ENCODE peak calls at places on chromosomes 3 and 15, in four cellular contexts. B, I, E and C are unnamed samples.

GRCh38 chr15:87949934-87950298 is 306.6 kb downstream of the NTRK3 start:
- DNase-seq in B (no peak), I (no peak), E (no peak), C (no peak)

GRCh38 chr3:54745863-54746262 is 182.0 kb downstream of the LRTM1 start:
- DNase-seq in B (no peak), I (no peak), E (no peak), C (no peak)

GRCh38 chr3:42515391-42515916 is 13.0 kb downstream of the VIPR1 start:
- DNase-seq in B (no peak), I (no peak), E (no peak), C (no peak)

GRCh38 chr3:97934980-97935695 is 37.1 kb downstream of the RIOX2 start:
- DNase-seq in B (no peak), I (no peak), E (no peak), C (no peak)

GRCh38 chr3:82085811-82086475 is 324.5 kb upstream of the GBE1 start:
- DNase-seq in B (no peak), I (no peak), E (no peak), C (no peak)

GRCh38 chr3:52428151-52429005 is 16.5 kb downstream of the SEMA3G start:
- DNase-seq in B (no peak), I (no peak), E (no peak), C (no peak)

GRCh38 chr3:33221241-33221640 is 2.6 kb upstream of the SUSD5 start:
- DNase-seq in B (no peak), I (no peak), E (no peak), C (no peak)

GRCh38 chr15:27358751-27359434 is 387.9 kb downstream of the GABRG3 start:
- DNase-seq in B (no peak), I (peak), E (no peak), C (no peak)

GRCh38 chr15:38048001-38048455 is 113.6 kb downstream of the TMCO5A start:
- DNase-seq in B (no peak), I (no peak), E (no peak), C (no peak)

GRCh38 chr3:42214565-42215283 is 51.3 kb downstream of the CCK start:
- DNase-seq in B (no peak), I (no peak), E (no peak), C (no peak)

GRCh38 chr3:20080956-20081554 is 40.8 kb downstream of the KAT2B start:
- DNase-seq in B (no peak), I (peak), E (peak), C (no peak)

GRCh38 chr3:22098000-22098399 is 347.0 kb upstream of the ZNF385D start:
- DNase-seq in B (no peak), I (no peak), E (no peak), C (no peak)

GRCh38 chr3:97359958-97360357 is 404.6 kb upstream of the ARL6 start:
- DNase-seq in B (no peak), I (no peak), E (no peak), C (no peak)

GRCh38 chr3:58173670-58174472 is 36.9 kb downstream of the DNASE1L3 start:
- DNase-seq in B (no peak), I (peak), E (peak), C (no peak)

GRCh38 chr3:114841515-114841914 is 305.6 kb downstream of the ZBTB20 start:
- DNase-seq in B (no peak), I (no peak), E (no peak), C (no peak)

GRCh38 chr15:101660005-101660404 is 7.8 kb upstream of the TM2D3 start:
- DNase-seq in B (no peak), I (no peak), E (no peak), C (no peak)

DNA sequence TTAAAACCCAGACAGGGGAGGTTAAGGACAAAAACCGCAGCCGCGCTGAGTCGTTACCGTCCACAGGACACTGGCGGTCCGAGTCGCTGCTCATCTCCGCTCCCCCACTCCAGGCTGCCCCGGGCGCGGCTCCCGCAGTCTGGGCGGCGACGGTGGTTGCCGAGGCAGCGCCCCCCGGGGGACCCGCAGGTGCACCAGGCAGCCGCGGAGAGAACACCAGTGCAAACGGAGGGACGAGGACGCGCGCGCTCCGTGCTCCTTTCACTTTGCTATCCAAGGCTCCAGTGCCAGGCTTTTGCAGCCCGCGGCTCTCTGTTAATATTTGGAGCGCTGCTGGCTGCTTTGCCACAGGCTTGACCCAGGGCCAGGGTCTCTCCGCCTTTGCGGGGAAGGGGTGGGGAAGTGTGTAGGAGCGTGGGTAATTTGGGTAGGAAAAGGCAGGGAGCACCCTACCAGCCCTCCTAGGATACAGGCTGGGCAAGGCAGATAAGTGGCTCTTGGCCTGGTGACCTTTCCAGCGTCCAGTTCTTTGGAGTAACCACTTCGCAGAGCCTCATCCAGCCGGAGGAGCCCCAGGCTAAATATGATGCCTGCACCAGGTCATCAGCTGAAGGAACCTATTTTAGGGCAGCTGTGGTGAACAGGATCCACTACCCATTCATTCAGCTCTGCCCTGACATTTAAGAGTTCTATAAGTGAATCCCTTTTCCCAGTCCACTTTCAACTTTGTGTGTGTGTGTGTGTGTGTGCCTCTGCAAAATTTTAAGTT is at the start of gene GADL1:
- DNase-seq in B (peak), I (peak), E (no peak), C (no peak)
- TF ChIP-seq CTCF in B (no peak), I (no peak), E (no peak), C (no peak)

DNA sequence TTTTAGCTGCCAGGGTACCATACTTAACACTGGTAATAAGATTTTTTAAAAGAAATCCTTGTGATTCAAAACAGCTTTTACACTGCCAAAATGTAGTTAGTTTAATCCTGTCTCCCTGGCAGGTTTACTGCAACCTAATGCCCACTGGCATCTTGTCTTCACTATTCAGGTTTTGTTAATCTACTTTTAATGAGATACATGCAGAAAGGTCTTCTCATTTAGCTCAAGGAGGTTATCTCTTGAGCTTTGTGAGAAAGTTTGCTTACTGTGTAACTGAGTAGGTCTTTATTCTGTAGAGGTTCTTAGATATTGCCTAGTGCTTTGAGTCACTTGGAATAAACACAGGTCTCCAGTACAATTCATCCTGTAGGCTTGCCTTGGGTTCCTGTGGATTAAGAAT is 110.7 kb downstream of the PIK3R4 start:
- DNase-seq in B (no peak), I (no peak), E (no peak), C (no peak)
- TF ChIP-seq CTCF in B (no peak), I (no peak), E (no peak), C (no peak)

GRCh38 chr15:62477929-62478328 is 312.8 kb upstream of the C2CD4B start:
- DNase-seq in B (no peak), I (no peak), E (no peak), C (no peak)

GRCh38 chr15:62486041-62486440 is 321.0 kb upstream of the C2CD4B start:
- DNase-seq in B (no peak), I (no peak), E (no peak), C (no peak)

GRCh38 chr15:62483817-62484216 is 318.7 kb upstream of the C2CD4B start:
- DNase-seq in B (no peak), I (no peak), E (no peak), C (no peak)

GRCh38 chr15:62485170-62485720 is 320.2 kb upstream of the C2CD4B start:
- DNase-seq in B (no peak), I (no peak), E (no peak), C (no peak)

DNA sequence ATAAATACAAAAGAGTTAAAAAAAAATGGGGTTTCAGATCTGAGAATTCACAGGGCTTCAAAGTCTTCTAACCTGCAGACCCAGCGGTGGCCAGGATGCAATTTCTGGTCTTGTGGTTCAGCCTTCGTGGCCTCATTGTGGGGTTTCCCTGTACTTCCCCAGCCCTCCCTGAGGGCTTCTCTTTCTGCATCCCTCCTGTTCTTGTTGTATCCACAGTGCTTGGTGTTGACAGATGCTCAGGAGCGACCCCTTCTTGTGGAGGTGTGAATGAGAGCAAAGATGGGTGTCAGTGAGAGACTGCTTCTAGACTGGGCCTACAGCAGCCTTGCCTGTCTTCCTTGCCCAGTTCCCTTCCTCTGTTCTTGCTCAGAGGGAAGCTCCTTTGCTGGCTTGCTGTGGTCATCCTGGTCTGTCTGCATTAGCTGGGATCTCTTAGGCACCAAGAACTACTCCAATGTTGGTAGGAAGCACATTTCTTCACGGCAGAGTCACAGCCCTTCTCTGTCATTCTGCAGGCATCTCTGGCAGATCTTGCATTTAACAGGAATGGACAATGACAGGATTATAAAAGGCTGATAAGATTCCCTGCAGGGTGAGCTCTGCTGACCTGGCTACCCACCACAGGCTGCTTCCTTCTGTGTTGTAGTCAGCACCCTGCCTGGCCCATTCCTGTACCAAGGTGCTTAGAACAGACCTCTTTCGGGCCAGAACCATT is 317.8 kb upstream of the C2CD4B start:
- DNase-seq in B (no peak), I (peak), E (no peak), C (no peak)
- TF ChIP-seq CTCF in B (peak), I (no peak), E (no peak), C (peak)

GRCh38 chr15:80202641-80203360 is 49.2 kb downstream of the CTXND1 start:
- DNase-seq in B (no peak), I (no peak), E (no peak), C (peak)

GRCh38 chr15:80204231-80204630 is 47.8 kb downstream of the CTXND1 start:
- DNase-seq in B (no peak), I (no peak), E (no peak), C (peak)

GRCh38 chr15:80202016-80202315 is 49.2 kb downstream of the FAH start:
- DNase-seq in B (no peak), I (no peak), E (no peak), C (peak)

GRCh38 chr15:80201256-80202015 is 48.6 kb downstream of the FAH start:
- DNase-seq in B (no peak), I (no peak), E (no peak), C (peak)

DNA sequence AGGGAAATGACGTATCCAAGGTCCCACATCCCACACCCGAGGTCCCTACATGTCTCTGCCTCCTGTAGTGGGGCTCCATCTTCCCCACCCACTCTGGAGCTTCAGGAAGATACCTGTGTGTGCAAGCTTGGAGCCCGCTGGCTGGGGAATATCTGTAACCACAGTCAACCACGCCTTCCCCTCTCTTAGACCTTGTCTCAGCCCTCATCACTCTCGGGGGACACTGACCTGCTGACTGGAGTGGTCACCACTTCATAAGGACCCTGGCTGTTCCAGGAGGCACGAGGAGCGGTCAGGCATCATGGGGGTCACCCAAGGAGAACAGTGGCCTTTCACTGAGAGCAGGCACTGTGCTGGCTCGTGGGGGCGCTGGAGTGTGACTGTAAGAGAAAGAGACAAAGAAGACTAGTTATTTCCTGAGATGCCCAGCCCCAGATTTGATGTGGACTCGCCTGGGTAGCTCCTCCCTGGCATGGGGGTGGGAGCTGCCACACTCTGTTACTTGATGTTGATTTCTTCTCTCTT is 48.6 kb downstream of the CTXND1 start:
- DNase-seq in B (no peak), I (no peak), E (no peak), C (peak)
- TF ChIP-seq CTCF in B (no peak), I (no peak), E (no peak), C (no peak)